ENCODE peak calls at places on chromosomes 12 and 14, in six cellular contexts. X, P, K, S, U and W are unnamed samples.

GRCh38 chr14:94322648-94323570 is at the start of gene SERPINA6:
- DNase-seq in U (peak; percentile 95), S (no peak), K (no peak), P (no peak), X (no peak), W (peak; percentile 29)

GRCh38 chr14:64983439-64984310 is 3.0 kb upstream of the FNTB start:
- DNase-seq in P (peak; percentile 17), U (peak; percentile 45), X (no peak), S (no peak), K (peak; percentile 16), W (peak; percentile 65)

GRCh38 chr12:8554451-8555195 is 13.9 kb upstream of the CLEC4E start:
- DNase-seq in S (no peak), P (no peak), X (no peak), K (no peak), U (no peak), W (no peak)

GRCh38 chr14:91303091-91303923 is 58.8 kb upstream of the GPR68 start:
- DNase-seq in X (no peak), P (peak; percentile 97), S (peak; percentile 100), U (peak; percentile 28), K (peak; percentile 49), W (peak; percentile 80)

GRCh38 chr14:90642239-90642717 is 174.0 kb downstream of the TTC7B start:
- DNase-seq in S (peak; percentile 49), K (no peak), P (no peak), X (no peak), U (peak; percentile 76), W (no peak)

GRCh38 chr14:60175255-60175902 is 10.2 kb upstream of the DHRS7 start:
- DNase-seq in P (no peak), U (no peak), K (no peak), X (no peak), S (no peak), W (no peak)

GRCh38 chr12:131620946-131621681 is 89.8 kb upstream of the SFSWAP start:
- DNase-seq in K (no peak), P (no peak), X (no peak), U (no peak), S (no peak), W (no peak)

GRCh38 chr14:105204206-105204930 is 23.3 kb upstream of the NUDT14 start:
- DNase-seq in S (no peak), K (no peak), X (no peak), U (no peak), P (no peak), W (no peak)

GRCh38 chr14:59360923-59361794 is 104.0 kb downstream of the GPR135 start:
- DNase-seq in P (peak; percentile 30), U (peak; percentile 59), K (peak; percentile 86), X (no peak), S (no peak), W (peak; percentile 62)

GRCh38 chr14:65303902-65304222 is 108.7 kb upstream of the FUT8 start:
- DNase-seq in X (no peak), K (no peak), U (no peak), S (no peak), P (no peak), W (no peak)

GRCh38 chr12:92574046-92574783 is 128.6 kb upstream of the PLEKHG7 start:
- DNase-seq in K (peak; percentile 27), X (no peak), P (no peak), U (peak; percentile 15), S (no peak), W (no peak)

GRCh38 chr14:63308723-63309317 is 9.9 kb downstream of the GPHB5 start:
- DNase-seq in S (peak; percentile 23), P (peak; percentile 10), X (no peak), K (peak; percentile 40), U (peak; percentile 40), W (peak; percentile 12)
- TF ChIP-seq JUND in S (no peak), P (no peak), X (no peak), K (no peak), U (no peak), W (no peak)

GRCh38 chr12:19496249-19497208 is 57.2 kb downstream of the AEBP2 start:
- DNase-seq in P (no peak), K (no peak), S (no peak), X (no peak), U (no peak), W (no peak)
- H3K9ac ChIP-seq in P (no peak overlapping the region), K (no peak overlapping the region), S (no peak overlapping the region), X (no peak overlapping the region), U (no peak overlapping the region), W (no peak overlapping the region)

GRCh38 chr12:56479625-56480024 is 8.3 kb downstream of the GLS2 start:
- DNase-seq in K (no peak), X (no peak), U (no peak), P (no peak), S (no peak), W (no peak)
- TF ChIP-seq JUND in K (no peak), X (no peak), U (no peak), P (no peak), S (no peak), W (no peak)

GRCh38 chr12:53380797-53381738 is 1.1 kb downstream of the SP1 start:
- DNase-seq in U (no peak), X (no peak), P (no peak), S (no peak), K (no peak), W (no peak)

GRCh38 chr12:53379389-53380103 is 430 bp upstream of the SP1 start:
- DNase-seq in K (peak; percentile 100), S (peak; percentile 100), U (peak; percentile 100), X (peak; percentile 100), P (peak; percentile 85), W (peak; percentile 91)

GRCh38 chr12:53381739-53382630 is 2.0 kb downstream of the SP1 start:
- DNase-seq in K (no peak), X (peak; percentile 63), U (peak; percentile 56), S (no peak), P (no peak), W (no peak)

GRCh38 chr12:53380104-53380796 is at the start of gene SP1:
- DNase-seq in P (peak; percentile 92), X (peak; percentile 62), K (peak; percentile 82), S (peak; percentile 73), U (peak; percentile 76), W (peak; percentile 90)

DNA sequence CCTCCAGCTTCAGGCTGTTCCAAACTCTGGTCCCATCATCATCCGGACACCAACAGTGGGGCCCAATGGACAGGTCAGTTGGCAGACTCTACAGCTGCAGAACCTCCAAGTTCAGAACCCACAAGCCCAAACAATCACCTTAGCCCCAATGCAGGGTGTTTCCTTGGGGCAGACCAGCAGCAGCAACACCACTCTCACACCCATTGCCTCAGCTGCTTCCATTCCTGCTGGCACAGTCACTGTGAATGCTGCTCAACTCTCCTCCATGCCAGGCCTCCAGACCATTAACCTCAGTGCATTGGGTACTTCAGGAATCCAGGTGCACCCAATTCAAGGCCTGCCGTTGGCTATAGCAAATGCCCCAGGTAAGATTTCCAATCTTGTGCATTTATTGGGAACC is 3.3 kb downstream of the SP1 start:
- DNase-seq in X (no peak), S (no peak), U (no peak), K (no peak), P (no peak), W (no peak)
- H3K9ac ChIP-seq in X (peak overlapping the region; percentile 9), S (peak overlapping the region; percentile 20), U (peak overlapping the region; percentile 9), K (no peak overlapping the region), P (peak overlapping the region; percentile 7), W (no peak overlapping the region)

DNA sequence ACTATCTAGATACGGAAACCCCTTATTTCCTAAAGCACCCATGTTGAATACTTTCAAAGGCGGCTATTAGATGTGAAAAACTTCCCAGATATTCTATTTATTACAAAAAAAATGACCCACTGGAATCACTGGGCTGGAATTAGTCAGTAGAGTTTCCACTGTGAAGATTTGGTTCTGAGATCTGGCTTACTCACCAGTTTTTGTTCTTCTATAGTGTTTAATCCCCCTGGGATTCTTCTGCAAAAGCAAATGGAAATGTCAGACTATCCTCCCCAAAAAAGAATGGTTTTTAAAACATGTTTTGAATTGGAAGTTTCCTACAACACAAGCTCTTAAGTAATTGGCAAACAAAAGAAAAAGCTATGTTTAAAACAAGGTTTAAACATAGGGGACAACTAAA is 166.4 kb downstream of the STXBP6 start:
- DNase-seq in P (no peak), S (no peak), U (no peak), K (no peak), X (no peak), W (no peak)
- TF ChIP-seq JUND in P (no peak), S (no peak), U (no peak), K (no peak), X (no peak), W (no peak)

DNA sequence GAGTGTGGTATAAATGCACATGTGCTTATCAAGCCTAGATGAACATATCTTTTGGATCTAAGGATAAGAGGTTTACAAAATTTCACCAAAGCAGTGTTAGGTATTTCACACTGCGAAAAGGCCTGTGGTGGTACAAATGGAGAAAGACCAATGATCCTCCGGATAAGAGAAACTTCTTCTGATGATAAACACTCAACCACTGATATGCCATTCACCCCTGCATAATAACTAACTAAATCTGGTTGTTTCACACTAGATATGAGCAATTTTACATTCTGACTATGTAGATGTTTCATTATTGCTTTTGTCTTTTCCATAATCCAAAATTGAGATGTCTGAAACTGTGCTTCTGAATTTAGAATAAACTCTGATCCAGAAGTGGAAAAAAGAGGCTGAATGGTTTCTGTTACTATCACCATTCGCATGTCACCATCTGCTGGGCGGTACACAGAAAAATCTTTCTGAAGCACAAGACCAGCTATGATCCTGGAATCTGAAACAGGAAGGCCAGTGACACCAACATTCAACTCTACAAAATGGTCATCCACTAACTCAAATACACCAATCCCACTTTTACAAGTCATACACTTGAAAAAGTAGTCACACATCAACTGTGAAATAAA is 1.3 kb downstream of the BBS10 start:
- DNase-seq in U (peak; percentile 50), K (no peak), P (no peak), X (peak; percentile 25), S (no peak), W (peak; percentile 29)
- H3K9ac ChIP-seq in U (peak overlapping the region; percentile 81), K (peak overlapping the region; percentile 74), P (peak overlapping the region; percentile 82), X (peak overlapping the region; percentile 90), S (no peak overlapping the region), W (peak overlapping the region; percentile 80)

DNA sequence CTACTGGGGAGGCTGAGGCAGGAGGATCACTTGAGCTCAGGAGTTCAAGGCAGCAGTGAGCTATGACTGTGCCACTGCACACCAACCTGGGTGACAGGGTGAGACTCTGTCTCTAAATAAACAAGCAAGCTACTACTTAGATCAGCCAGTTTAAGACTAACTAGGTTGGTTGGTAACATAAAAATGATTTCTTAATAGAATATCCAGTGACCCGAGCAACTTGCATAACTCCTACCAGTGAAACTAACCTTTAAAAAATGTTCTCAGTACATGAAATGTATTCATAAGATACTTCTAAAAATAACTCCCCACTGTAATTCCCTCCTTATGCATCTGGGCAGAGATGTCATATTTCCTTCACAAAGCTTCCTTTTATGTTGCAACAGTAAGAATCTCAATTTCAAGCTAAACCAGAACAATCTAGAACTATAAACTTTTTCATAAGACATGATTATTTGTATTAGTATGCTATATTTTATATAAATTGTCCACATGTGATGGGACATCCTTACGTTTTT is 15.8 kb downstream of the TAOK3 start:
- DNase-seq in U (no peak), X (no peak), K (no peak), P (no peak), S (no peak), W (no peak)
- TF ChIP-seq JUND in U (no peak), X (no peak), K (no peak), P (no peak), S (no peak), W (peak; percentile 15)

GRCh38 chr14:100108042-100108825 is 43.0 kb downstream of the EVL start:
- DNase-seq in K (peak; percentile 48), P (peak; percentile 80), X (peak; percentile 15), S (peak; percentile 72), U (peak; percentile 55), W (peak; percentile 92)
- H3K9ac ChIP-seq in K (no peak overlapping the region), P (no peak overlapping the region), X (no peak overlapping the region), S (no peak overlapping the region), U (no peak overlapping the region), W (no peak overlapping the region)